ENCODE peak calls at places on chromosomes 6 and 20, in six cellular contexts. O is HepG2, G is GM12891, L is H1, C is K562, K is GM12878. E is an unnamed sample.

GRCh38 chr6:41791306-41791705 is 3.8 kb downstream of the TOMM6 start:
- DNase-seq in O (no peak), G (no peak), L (no peak), C (no peak), K (no peak), E (no peak)

GRCh38 chr6:156400487-156400886 is 376.7 kb upstream of the ARID1B start:
- DNase-seq in O (no peak), G (no peak), L (no peak), C (no peak), K (no peak), E (no peak)

GRCh38 chr20:41587956-41588355 is 30.2 kb downstream of the CHD6 start:
- DNase-seq in O (no peak), G (no peak), L (no peak), C (no peak), K (no peak), E (no peak)

GRCh38 chr6:155779421-155779820 is 323.8 kb upstream of the NOX3 start:
- DNase-seq in O (no peak), G (no peak), L (no peak), C (no peak), K (no peak), E (no peak)

GRCh38 chr20:17816804-17817590 is 117.2 kb downstream of the BANF2 start:
- DNase-seq in O (no peak), G (no peak), L (no peak), C (no peak), K (no peak), E (no peak)

GRCh38 chr20:56345911-56346310 is 12.9 kb upstream of the FAM210B start:
- DNase-seq in O (no peak), G (no peak), L (no peak), C (no peak), K (no peak), E (no peak)

GRCh38 chr20:5150226-5151076 is 23.6 kb downstream of the CDS2 start:
- DNase-seq in O (peak), G (no peak), L (no peak), C (no peak), K (no peak), E (no peak)

GRCh38 chr6:74091133-74091793 is 395.3 kb downstream of the CD109 start:
- DNase-seq in O (peak), G (no peak), L (no peak), C (peak), K (no peak), E (no peak)

GRCh38 chr20:19692100-19692499 is 66.0 kb upstream of the RIN2 start:
- DNase-seq in O (no peak), G (no peak), L (no peak), C (no peak), K (no peak), E (no peak)

GRCh38 chr6:50851269-50851847 is 32.7 kb downstream of the TFAP2B start:
- DNase-seq in O (no peak), G (no peak), L (no peak), C (no peak), K (no peak), E (no peak)

GRCh38 chr20:36298061-36298460 is 8.1 kb upstream of the DLGAP4 start:
- DNase-seq in O (no peak), G (no peak), L (no peak), C (no peak), K (no peak), E (no peak)

GRCh38 chr6:31058128-31058894 is 48.0 kb downstream of the MUC22 start:
- DNase-seq in O (peak), G (no peak), L (no peak), C (peak), K (no peak), E (no peak)

GRCh38 chr6:26327450-26328264 is 37.3 kb upstream of the BTN3A2 start:
- DNase-seq in O (peak), G (no peak), L (no peak), C (peak), K (no peak), E (no peak)

GRCh38 chr20:41480054-41480770 is 113.6 kb upstream of the EMILIN3 start:
- DNase-seq in O (no peak), G (no peak), L (no peak), C (no peak), K (no peak), E (no peak)

GRCh38 chr6:4388675-4389074 is 253.3 kb upstream of the ECI2 start:
- DNase-seq in O (no peak), G (no peak), L (peak), C (no peak), K (no peak), E (no peak)

GRCh38 chr6:12014027-12014872 is 2.1 kb downstream of the HIVEP1 start:
- DNase-seq in O (no peak), G (no peak), L (no peak), C (no peak), K (no peak), E (no peak)

GRCh38 chr6:41941280-41942044 is at the start of gene CCND3:
- DNase-seq in O (peak), G (peak), L (no peak), C (peak), K (peak), E (peak)

GRCh38 chr6:125639621-125640020 is 109.8 kb upstream of the HEY2 start:
- DNase-seq in O (no peak), G (no peak), L (no peak), C (no peak), K (no peak), E (no peak)

GRCh38 chr20:35503841-35504460 is 25.5 kb downstream of the C20orf173 start:
- DNase-seq in O (no peak), G (no peak), L (no peak), C (no peak), K (no peak), E (no peak)

GRCh38 chr6:107077710-107078109 is 37.6 kb downstream of the BEND3 start:
- DNase-seq in O (no peak), G (no peak), L (no peak), C (no peak), K (no peak), E (no peak)

GRCh38 chr6:168156742-168157265 is 77.8 kb upstream of the FRMD1 start:
- DNase-seq in O (no peak), G (no peak), L (no peak), C (no peak), K (no peak), E (no peak)

GRCh38 chr6:134379086-134379485 is 61.2 kb upstream of the SGK1 start:
- DNase-seq in O (no peak), G (no peak), L (peak), C (peak), K (peak), E (no peak)

GRCh38 chr20:25050501-25051350 is 7.2 kb downstream of the ACSS1 start:
- DNase-seq in O (no peak), G (no peak), L (no peak), C (no peak), K (no peak), E (no peak)

GRCh38 chr6:4274382-4275082 is 139.2 kb upstream of the ECI2 start:
- DNase-seq in O (no peak), G (no peak), L (no peak), C (peak), K (no peak), E (no peak)

GRCh38 chr6:30826961-30827342 is 57.4 kb upstream of the DDR1 start:
- DNase-seq in O (peak), G (no peak), L (no peak), C (no peak), K (no peak), E (no peak)

GRCh38 chr6:9927271-9927670 is 487.6 kb downstream of the TFAP2A start:
- DNase-seq in O (no peak), G (no peak), L (no peak), C (no peak), K (no peak), E (no peak)

GRCh38 chr6:83193747-83194582 is 808 bp downstream of the RWDD2A start:
- DNase-seq in O (peak), G (peak), L (peak), C (peak), K (no peak), E (peak)

GRCh38 chr6:89928604-89929003 is 34.3 kb downstream of the GJA10 start:
- DNase-seq in O (no peak), G (no peak), L (no peak), C (no peak), K (no peak), E (no peak)

GRCh38 chr6:56716229-56716628 is 73.5 kb upstream of the DST start:
- DNase-seq in O (no peak), G (no peak), L (no peak), C (no peak), K (no peak), E (no peak)

GRCh38 chr6:36685926-36686667 is 7.6 kb downstream of the CDKN1A start:
- DNase-seq in O (no peak), G (no peak), L (no peak), C (no peak), K (no peak), E (no peak)
- TF ChIP-seq POLR2A in O (peak), G (no peak), L (no peak), C (no peak), K (no peak), E (no peak)

GRCh38 chr6:44921787-44922186 is 406.3 kb upstream of the RUNX2 start:
- DNase-seq in O (peak), G (no peak), L (no peak), C (no peak), K (no peak), E (no peak)

GRCh38 chr6:44926556-44926955 is 401.6 kb upstream of the RUNX2 start:
- DNase-seq in O (no peak), G (no peak), L (no peak), C (no peak), K (no peak), E (no peak)

GRCh38 chr6:44923416-44923815 is 404.7 kb upstream of the RUNX2 start:
- DNase-seq in O (no peak), G (no peak), L (no peak), C (no peak), K (no peak), E (no peak)

GRCh38 chr6:44920952-44921491 is 407.1 kb upstream of the RUNX2 start:
- DNase-seq in O (peak), G (no peak), L (no peak), C (peak), K (no peak), E (no peak)

GRCh38 chr6:44925100-44925739 is 402.9 kb upstream of the RUNX2 start:
- DNase-seq in O (peak), G (no peak), L (no peak), C (peak), K (peak), E (no peak)
- TF ChIP-seq POLR2AphosphoS5 in O (no peak), G (no peak), L (no peak), C (no peak), K (no peak), E (no peak)

DNA sequence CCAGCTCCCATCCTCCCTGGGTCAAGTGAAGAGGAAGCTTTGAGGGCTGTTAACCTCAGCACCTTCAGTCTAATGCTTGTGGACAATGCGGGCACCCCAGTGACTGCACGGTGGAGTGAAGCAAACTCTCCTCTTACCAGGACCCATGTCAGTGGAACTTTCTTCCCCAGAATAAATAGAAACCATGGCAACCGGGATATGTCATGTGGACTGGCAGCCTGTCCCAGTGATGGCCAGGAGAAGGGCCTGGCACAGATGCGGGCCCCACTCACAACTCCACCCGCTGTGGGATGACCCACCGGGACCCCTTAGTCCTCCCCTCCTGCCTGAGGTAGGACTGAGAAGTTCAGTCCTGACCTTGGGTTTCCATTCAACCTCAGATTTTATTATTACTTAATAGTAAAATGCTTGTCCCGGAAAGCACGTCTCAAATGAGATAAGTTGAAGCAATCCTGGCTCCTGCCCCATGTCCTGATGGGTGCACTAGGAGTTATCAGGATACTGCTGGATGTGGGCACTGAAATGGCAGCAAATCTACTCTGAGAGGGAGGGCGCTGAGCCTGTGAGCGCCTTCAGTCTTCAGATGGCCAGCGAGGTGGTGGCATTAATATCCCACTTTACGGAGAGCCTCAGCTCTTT is 23.5 kb downstream of the TOX2 start:
- DNase-seq in O (no peak), G (no peak), L (no peak), C (no peak), K (no peak), E (no peak)
- TF ChIP-seq TAF1 in O (no peak), G (no peak), L (no peak), C (no peak), K (no peak), E (no peak)

DNA sequence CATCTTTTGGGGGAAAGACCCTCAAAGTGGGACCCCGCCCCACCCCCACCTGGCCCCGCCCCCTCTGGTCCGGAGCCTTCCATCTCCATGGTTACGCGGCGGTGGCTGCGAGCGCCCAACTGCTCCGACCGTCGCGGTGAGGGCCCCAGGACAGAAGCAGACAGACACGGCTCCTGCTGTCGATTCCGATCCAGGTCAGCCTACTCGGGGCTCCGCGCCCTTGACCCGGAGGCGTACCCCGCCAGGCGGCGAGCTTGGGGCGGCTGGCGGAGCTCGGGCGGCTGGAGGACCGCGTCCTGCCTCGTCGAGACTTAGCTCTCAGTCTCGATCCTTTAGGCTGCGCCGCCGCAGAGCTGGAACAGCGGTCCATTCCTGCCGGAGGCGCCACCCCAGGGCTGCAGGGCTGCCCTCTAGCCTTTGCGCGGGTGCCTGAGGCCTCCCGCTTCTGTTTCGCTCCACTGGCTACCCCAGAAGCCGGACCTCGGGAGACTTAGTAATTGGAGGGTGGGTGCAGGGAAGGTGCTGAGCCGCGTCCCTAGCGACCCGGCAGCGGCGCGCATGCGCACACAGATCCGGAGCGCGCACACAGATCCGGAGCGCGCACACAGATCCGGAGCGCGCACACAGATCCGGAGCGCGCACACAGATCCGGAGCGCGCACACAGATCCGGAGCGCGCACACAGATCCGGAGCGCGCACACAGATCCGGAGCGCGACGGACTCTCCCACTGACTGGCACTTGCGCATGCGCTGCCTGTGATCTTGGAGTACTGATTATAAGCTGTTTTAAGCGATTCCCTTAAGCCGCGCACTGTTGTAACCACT is at the start of gene CFAP206:
- DNase-seq in O (peak), G (peak), L (peak), C (peak), K (peak), E (peak)
- TF ChIP-seq POLR2A in O (no peak), G (no peak), L (no peak), C (no peak), K (no peak), E (no peak)

GRCh38 chr6:35810831-35811698 is 5.9 kb downstream of the LHFPL5 start:
- DNase-seq in O (peak), G (no peak), L (no peak), C (no peak), K (no peak), E (no peak)
- TF ChIP-seq POLR2AphosphoS5 in O (no peak), G (no peak), L (no peak), C (no peak), K (no peak), E (no peak)

GRCh38 chr6:6751197-6751596 is 162.7 kb downstream of the LY86 start:
- DNase-seq in O (no peak), G (no peak), L (no peak), C (no peak), K (no peak), E (no peak)

GRCh38 chr6:6753301-6753700 is 164.8 kb downstream of the LY86 start:
- DNase-seq in O (no peak), G (no peak), L (no peak), C (no peak), K (no peak), E (no peak)

GRCh38 chr6:6749791-6750434 is 161.4 kb downstream of the LY86 start:
- DNase-seq in O (peak), G (no peak), L (no peak), C (peak), K (no peak), E (no peak)

GRCh38 chr6:6751615-6752014 is 163.1 kb downstream of the LY86 start:
- DNase-seq in O (no peak), G (no peak), L (no peak), C (peak), K (no peak), E (no peak)

GRCh38 chr6:6752129-6752528 is 163.6 kb downstream of the LY86 start:
- DNase-seq in O (no peak), G (no peak), L (no peak), C (no peak), K (no peak), E (no peak)
- TF ChIP-seq TAF1 in O (no peak), G (no peak), L (no peak), C (no peak), K (no peak), E (no peak)

GRCh38 chr20:1328680-1329330 is at the start of gene SDCBP2:
- DNase-seq in O (no peak), G (no peak), L (no peak), C (no peak), K (no peak), E (no peak)
- TF ChIP-seq POLR2A in O (no peak), G (no peak), L (no peak), C (no peak), K (no peak), E (no peak)

GRCh38 chr6:21995318-21995717 is 301.5 kb downstream of the PRL start:
- DNase-seq in O (no peak), G (no peak), L (no peak), C (no peak), K (no peak), E (no peak)
- TF ChIP-seq POLR2AphosphoS5 in O (no peak), G (no peak), L (no peak), C (no peak), K (no peak), E (no peak)

DNA sequence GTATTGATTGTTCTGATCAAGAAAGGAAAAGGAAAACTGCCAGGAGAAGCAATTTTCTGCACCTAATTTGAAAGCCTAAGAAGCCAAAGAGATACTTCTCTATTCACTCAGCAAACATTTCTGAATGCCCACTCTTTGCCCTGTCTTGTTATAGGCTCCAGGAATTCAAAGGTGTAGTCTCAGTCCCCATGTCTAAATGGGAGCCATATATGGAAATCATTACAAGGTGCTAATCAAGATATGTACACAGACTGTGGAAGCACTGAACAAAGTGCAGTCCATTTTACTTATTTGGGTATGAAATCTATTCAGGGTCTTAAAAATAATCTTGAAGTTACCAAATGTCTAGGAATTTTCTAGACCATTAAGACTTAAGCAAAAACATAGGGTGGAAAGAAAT is 38.9 kb upstream of the ASCC3 start:
- DNase-seq in O (no peak), G (no peak), L (no peak), C (no peak), K (no peak), E (no peak)
- TF ChIP-seq TAF1 in O (no peak), G (no peak), L (no peak), C (no peak), K (no peak), E (no peak)

GRCh38 chr6:158818008-158818579 is 1.1 kb downstream of the EZR start:
- DNase-seq in O (peak), G (peak), L (no peak), C (peak), K (no peak), E (peak)

GRCh38 chr6:158818580-158819212 is 472 bp downstream of the EZR start:
- DNase-seq in O (peak), G (peak), L (no peak), C (peak), K (no peak), E (peak)

GRCh38 chr6:158816329-158816728 is 2.8 kb downstream of the EZR start:
- DNase-seq in O (no peak), G (no peak), L (no peak), C (peak), K (no peak), E (no peak)

GRCh38 chr6:158815915-158816314 is 3.3 kb downstream of the EZR start:
- DNase-seq in O (no peak), G (no peak), L (no peak), C (no peak), K (no peak), E (no peak)

DNA sequence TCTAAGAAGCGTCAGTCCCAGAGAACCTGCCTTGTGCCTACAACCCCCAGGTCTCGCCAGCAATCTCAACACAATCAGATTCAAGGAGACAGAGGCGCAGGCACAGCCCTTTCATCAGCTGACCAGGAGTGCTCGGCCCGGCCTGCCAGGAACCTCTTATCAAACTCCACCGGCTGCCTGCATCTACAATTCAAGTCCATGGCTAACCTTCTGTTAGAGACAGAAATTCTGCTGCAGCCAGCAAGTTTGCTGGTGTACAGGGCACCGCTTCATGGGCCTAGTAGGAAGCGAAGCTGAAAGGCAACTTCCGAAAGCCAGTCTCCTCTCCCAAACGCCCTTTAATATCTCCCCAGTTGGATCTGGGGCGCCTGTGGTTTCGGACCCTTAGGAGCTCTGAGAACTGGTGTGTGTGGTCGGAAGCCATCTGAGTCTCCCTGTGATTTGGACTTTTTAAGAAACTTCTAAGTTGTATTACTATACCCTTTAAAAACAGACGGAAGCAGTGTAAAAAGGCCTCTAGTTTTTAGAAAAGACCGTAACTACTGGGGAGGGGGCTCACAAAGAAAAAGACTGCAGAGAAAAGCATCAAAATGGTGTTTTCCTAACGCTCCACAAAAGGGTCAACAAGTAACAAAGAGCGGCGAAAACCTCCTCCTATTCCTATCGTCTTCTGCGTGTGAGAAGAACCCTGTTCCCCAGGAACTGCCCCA is 1.7 kb downstream of the EZR start:
- DNase-seq in O (peak), G (no peak), L (no peak), C (peak), K (no peak), E (no peak)
- TF ChIP-seq POLR2A in O (no peak), G (no peak), L (no peak), C (no peak), K (no peak), E (no peak)

E was measured in GM12892.